ENCODE peak calls at places on chromosome 5, in seven cellular contexts. S, T, R, N, H, Z and O are unnamed samples.

GRCh38 chr5:159459951-159460538 is 129.8 kb upstream of the IL12B start:
- DNase-seq in R (no peak), T (no peak), Z (no peak), H (no peak), N (no peak), S (no peak), O (no peak)

GRCh38 chr5:149140197-149141002 is 893 bp upstream of the ABLIM3 start:
- DNase-seq in H (no peak), S (no peak), R (no peak), T (no peak), Z (no peak), N (no peak), O (no peak)

GRCh38 chr5:107778651-107779050 is 107.9 kb upstream of the EFNA5 start:
- DNase-seq in Z (no peak), H (no peak), S (no peak), T (no peak), R (no peak), N (no peak), O (no peak)

GRCh38 chr5:178536541-178537466 is 53.4 kb downstream of the COL23A1 start:
- DNase-seq in H (no peak), T (no peak), N (no peak), S (no peak), Z (no peak), R (no peak), O (no peak)

GRCh38 chr5:159313197-159313596 is 17.1 kb downstream of the IL12B start:
- DNase-seq in Z (no peak), H (no peak), N (no peak), R (no peak), T (no peak), S (no peak), O (no peak)

GRCh38 chr5:65722575-65723424 is 795 bp downstream of the NLN start:
- DNase-seq in H (peak; percentile 52), S (no peak), R (no peak), N (no peak), T (no peak), Z (no peak), O (peak; percentile 27)

GRCh38 chr5:39767906-39768305 is 343.1 kb upstream of the DAB2 start:
- DNase-seq in T (no peak), R (no peak), S (no peak), N (no peak), H (no peak), Z (no peak), O (no peak)

GRCh38 chr5:122871669-122872068 is 26.3 kb downstream of the SNX24 start:
- DNase-seq in T (no peak), Z (no peak), N (no peak), H (no peak), S (no peak), R (no peak), O (no peak)

GRCh38 chr5:171688696-171689495 is 96.7 kb upstream of the SMIM23 start:
- DNase-seq in T (no peak), H (no peak), Z (no peak), R (no peak), N (no peak), S (no peak), O (no peak)

GRCh38 chr5:66872688-66873333 is 276.6 kb downstream of the MAST4 start:
- DNase-seq in T (no peak), R (no peak), S (no peak), H (no peak), Z (no peak), N (no peak), O (no peak)

GRCh38 chr5:93681432-93681831 is 60.0 kb downstream of the POU5F2 start:
- DNase-seq in R (no peak), H (no peak), T (no peak), N (no peak), Z (no peak), S (no peak), O (no peak)

GRCh38 chr5:35665066-35665465 is 47.4 kb downstream of the SPEF2 start:
- DNase-seq in R (no peak), N (no peak), Z (no peak), T (no peak), S (no peak), H (no peak), O (no peak)

GRCh38 chr5:134468921-134469400 is 56.5 kb upstream of the JADE2 start:
- DNase-seq in N (no peak), S (no peak), T (no peak), H (peak; percentile 20), R (no peak), Z (no peak), O (no peak)

GRCh38 chr5:174306345-174307030 is 261.0 kb downstream of the NSG2 start:
- DNase-seq in H (no peak), N (no peak), T (no peak), R (no peak), S (no peak), Z (no peak), O (no peak)

GRCh38 chr5:179439181-179439990 is 94.1 kb upstream of the ADAMTS2 start:
- DNase-seq in R (no peak), H (no peak), S (no peak), N (no peak), Z (no peak), T (no peak), O (no peak)

GRCh38 chr5:127997131-127997775 is 86.3 kb upstream of the SLC12A2 start:
- DNase-seq in R (no peak), H (no peak), N (no peak), Z (no peak), S (no peak), T (no peak), O (peak; percentile 26)

GRCh38 chr5:146883496-146883895 is 4.9 kb upstream of the PPP2R2B start:
- DNase-seq in T (no peak), Z (no peak), H (no peak), N (no peak), S (no peak), R (no peak), O (no peak)

GRCh38 chr5:113027431-113027830 is 50.8 kb downstream of the DCP2 start:
- DNase-seq in T (no peak), S (no peak), Z (no peak), H (no peak), R (no peak), N (no peak), O (no peak)
- TF ChIP-seq CTCF in T (no peak), S (no peak), Z (no peak), H (no peak), R (no peak), N (no peak), O (no peak)

GRCh38 chr5:154541553-154541952 is 63.5 kb upstream of the HAND1 start:
- DNase-seq in R (no peak), S (no peak), Z (no peak), T (no peak), H (no peak), N (no peak), O (no peak)
- TF ChIP-seq CTCF in R (no peak), S (no peak), Z (no peak), T (peak; percentile 28), H (no peak), N (peak; percentile 63), O (no peak)

GRCh38 chr5:42462089-42462488 is 38.9 kb downstream of the GHR start:
- DNase-seq in Z (no peak), S (no peak), H (no peak), R (no peak), N (no peak), T (no peak), O (no peak)
- TF ChIP-seq CTCF in Z (no peak), S (no peak), H (no peak), R (no peak), N (no peak), T (no peak), O (no peak)

GRCh38 chr5:74304536-74304935 is 336.0 kb downstream of the ENC1 start:
- DNase-seq in S (no peak), T (no peak), Z (no peak), N (no peak), R (no peak), H (no peak), O (no peak)
- TF ChIP-seq CTCF in S (no peak), T (no peak), Z (no peak), N (no peak), R (no peak), H (no peak), O (no peak)

GRCh38 chr5:50576686-50577256 is 89.7 kb upstream of the PARP8 start:
- DNase-seq in H (no peak), S (no peak), Z (no peak), T (no peak), R (no peak), N (no peak), O (no peak)

GRCh38 chr5:50575745-50576144 is 90.7 kb upstream of the PARP8 start:
- DNase-seq in Z (no peak), T (no peak), R (no peak), H (no peak), N (no peak), S (no peak), O (no peak)

GRCh38 chr5:50574121-50574520 is 92.3 kb upstream of the PARP8 start:
- DNase-seq in Z (no peak), R (no peak), H (no peak), N (no peak), T (no peak), S (no peak), O (no peak)
- TF ChIP-seq CTCF in Z (no peak), R (no peak), H (no peak), N (no peak), T (no peak), S (no peak), O (no peak)

DNA sequence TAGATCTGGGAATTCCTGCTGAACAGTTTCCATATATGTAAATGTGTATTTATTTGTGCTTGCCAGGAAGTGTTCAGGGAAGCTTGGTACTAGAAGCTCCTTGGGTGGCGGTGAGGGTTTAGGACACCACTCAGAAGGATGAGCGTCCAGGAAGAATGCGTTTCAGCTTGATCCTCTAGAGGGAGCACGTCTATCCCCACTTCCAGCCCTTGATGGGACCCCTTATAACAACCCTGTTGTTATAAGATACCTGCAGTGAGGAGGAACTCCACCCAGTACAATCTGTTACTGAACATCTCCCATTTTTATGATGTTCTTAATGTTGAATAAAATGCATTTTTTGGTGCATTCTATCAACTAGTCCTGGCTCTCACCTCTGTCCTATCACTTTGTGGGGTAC is 88.9 kb downstream of the CYFIP2 start:
- DNase-seq in S (no peak), R (no peak), N (no peak), T (no peak), Z (no peak), H (no peak), O (no peak)
- TF ChIP-seq CTCF in S (no peak), R (peak; percentile 42), N (peak; percentile 79), T (peak; percentile 45), Z (no peak), H (no peak), O (no peak)

DNA sequence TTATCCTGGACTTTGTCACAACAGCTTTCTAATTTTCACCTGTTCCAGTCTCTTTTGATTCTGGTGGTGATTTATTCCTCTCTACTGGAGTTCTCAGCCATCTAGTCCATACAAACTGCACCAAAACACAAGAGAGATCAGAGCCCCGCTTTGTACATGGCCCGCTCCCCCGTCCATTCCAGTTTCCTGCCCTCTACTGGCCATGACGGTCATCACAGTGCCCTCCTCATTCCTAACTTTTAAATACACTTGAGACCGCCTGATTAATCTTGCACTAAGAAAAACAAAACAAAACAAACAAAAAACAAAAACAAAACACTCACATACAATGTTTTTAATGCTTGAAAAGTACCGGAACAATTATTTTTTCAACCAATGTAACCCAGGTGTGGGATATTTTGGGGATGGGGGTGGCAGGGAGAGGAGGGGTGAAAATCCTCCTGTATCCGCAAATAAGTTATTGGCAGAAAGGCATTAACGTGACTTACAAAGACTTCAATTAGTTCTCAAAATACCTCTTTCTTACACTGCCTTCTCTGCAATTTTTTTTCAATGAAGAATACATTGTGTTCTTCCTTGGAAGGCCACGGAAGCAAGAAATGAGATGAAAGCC is 84.8 kb upstream of the PAM start:
- DNase-seq in R (no peak), H (no peak), N (peak; percentile 1), S (peak; percentile 64), Z (no peak), T (no peak), O (peak; percentile 22)
- TF ChIP-seq CTCF in R (peak; percentile 65), H (peak; percentile 61), N (peak; percentile 81), S (peak; percentile 51), Z (peak; percentile 27), T (peak; percentile 67), O (peak; percentile 20)